ENCODE peak calls at places on chromosomes 2 and 18, in six cellular contexts. One of them, this sample, is unnamed.

GRCh38 chr2:238106698-238107524 is 6.8 kb downstream of the ESPNL start:
- DNase-seq in A549: no peak
- DNase-seq in AG20443: no peak
- DNase-seq in cardiac muscle cell: peak
- DNase-seq in aorta: peak
- DNase-seq in suprapubic skin: peak
- DNase-seq in this sample: no peak

GRCh38 chr2:54586062-54586982 is 130.2 kb downstream of the SPTBN1 start:
- DNase-seq in cardiac muscle cell: no peak
- DNase-seq in aorta: no peak
- DNase-seq in A549: no peak
- DNase-seq in AG20443: no peak
- DNase-seq in suprapubic skin: no peak
- DNase-seq in this sample: no peak

GRCh38 chr2:168188011-168188410 is 59.4 kb downstream of the STK39 start:
- DNase-seq in suprapubic skin: no peak
- DNase-seq in AG20443: no peak
- DNase-seq in A549: no peak
- DNase-seq in cardiac muscle cell: no peak
- DNase-seq in aorta: no peak
- DNase-seq in this sample: no peak

GRCh38 chr2:101823347-101823791 is 125.9 kb downstream of the MAP4K4 start:
- DNase-seq in cardiac muscle cell: peak
- DNase-seq in aorta: no peak
- DNase-seq in suprapubic skin: no peak
- DNase-seq in AG20443: peak
- DNase-seq in A549: peak
- DNase-seq in this sample: peak

GRCh38 chr2:85439111-85439477 is 20.6 kb downstream of the SH2D6 start:
- DNase-seq in aorta: no peak
- DNase-seq in A549: no peak
- DNase-seq in suprapubic skin: no peak
- DNase-seq in cardiac muscle cell: no peak
- DNase-seq in AG20443: no peak
- DNase-seq in this sample: no peak

GRCh38 chr2:197248623-197249022 is 62.0 kb downstream of the ANKRD44 start:
- DNase-seq in suprapubic skin: no peak
- DNase-seq in A549: no peak
- DNase-seq in aorta: no peak
- DNase-seq in cardiac muscle cell: no peak
- DNase-seq in AG20443: peak
- DNase-seq in this sample: no peak

GRCh38 chr2:117858336-117858735 is 43.8 kb downstream of the DDX18 start:
- DNase-seq in aorta: no peak
- DNase-seq in AG20443: no peak
- DNase-seq in A549: no peak
- DNase-seq in cardiac muscle cell: no peak
- DNase-seq in suprapubic skin: no peak
- DNase-seq in this sample: no peak

GRCh38 chr2:217807753-217808152 is 195.0 kb downstream of the TNS1 start:
- DNase-seq in aorta: no peak
- DNase-seq in cardiac muscle cell: no peak
- DNase-seq in A549: no peak
- DNase-seq in suprapubic skin: no peak
- DNase-seq in AG20443: no peak
- DNase-seq in this sample: no peak

GRCh38 chr2:187815113-187815512 is 260.9 kb upstream of the TFPI start:
- DNase-seq in aorta: no peak
- DNase-seq in AG20443: no peak
- DNase-seq in cardiac muscle cell: no peak
- DNase-seq in A549: no peak
- DNase-seq in suprapubic skin: no peak
- DNase-seq in this sample: no peak

GRCh38 chr2:117738991-117739839 is 75.3 kb upstream of the DDX18 start:
- DNase-seq in AG20443: no peak
- DNase-seq in suprapubic skin: no peak
- DNase-seq in aorta: no peak
- DNase-seq in cardiac muscle cell: no peak
- DNase-seq in A549: no peak
- DNase-seq in this sample: no peak

GRCh38 chr2:60260646-60261296 is 292.7 kb downstream of the BCL11A start:
- DNase-seq in A549: peak
- DNase-seq in aorta: no peak
- DNase-seq in suprapubic skin: no peak
- DNase-seq in cardiac muscle cell: no peak
- DNase-seq in AG20443: no peak
- DNase-seq in this sample: no peak

GRCh38 chr2:32947484-32948143 is 861 bp downstream of the LTBP1 start:
- DNase-seq in suprapubic skin: no peak
- DNase-seq in aorta: peak
- DNase-seq in cardiac muscle cell: peak
- DNase-seq in A549: peak
- DNase-seq in AG20443: peak
- DNase-seq in this sample: peak

GRCh38 chr2:231810905-231811304 is 24.7 kb downstream of the COPS7B start:
- DNase-seq in AG20443: peak
- DNase-seq in aorta: no peak
- DNase-seq in cardiac muscle cell: no peak
- DNase-seq in A549: no peak
- DNase-seq in suprapubic skin: no peak
- DNase-seq in this sample: peak

GRCh38 chr2:61172671-61173070 is 10.7 kb downstream of the C2orf74 start:
- DNase-seq in suprapubic skin: no peak
- DNase-seq in aorta: no peak
- DNase-seq in AG20443: no peak
- DNase-seq in A549: no peak
- DNase-seq in cardiac muscle cell: no peak
- DNase-seq in this sample: no peak

GRCh38 chr18:2935438-2936192 is 77.3 kb downstream of the LPIN2 start:
- DNase-seq in AG20443: no peak
- DNase-seq in aorta: no peak
- DNase-seq in cardiac muscle cell: no peak
- DNase-seq in suprapubic skin: no peak
- DNase-seq in A549: no peak
- DNase-seq in this sample: no peak